ENCODE peak calls at places on chromosomes 5 and 9, in six cellular contexts. G is H9, J is neuronal stem cell, X is IMR-90, A is H1, O is mesenchymal stem cell. F is an unnamed sample.

GRCh38 chr5:173984218-173984617 is 4.8 kb upstream of the C5orf47 start:
- DNase-seq in G (peak; percentile 57), J (no peak), X (peak; percentile 28), A (no peak), O (peak; percentile 45), F (peak; percentile 32)

GRCh38 chr9:122506964-122507363 is 3.6 kb upstream of the OR1J2 start:
- DNase-seq in G (no peak), J (no peak), X (no peak), A (no peak), O (no peak), F (no peak)

GRCh38 chr9:97874617-97875016 is 21.6 kb downstream of the FOXE1 start:
- DNase-seq in G (no peak), J (no peak), X (no peak), A (no peak), O (no peak), F (no peak)

GRCh38 chr5:154221371-154221896 is 30.9 kb downstream of the GALNT10 start:
- DNase-seq in G (no peak), J (no peak), X (peak; percentile 89), A (no peak), O (peak; percentile 89), F (peak; percentile 8)

GRCh38 chr9:133362359-133363044 is 6.2 kb downstream of the SURF2 start:
- DNase-seq in G (no peak), J (no peak), X (no peak), A (no peak), O (no peak), F (no peak)

GRCh38 chr5:96868603-96869371 is 7.5 kb upstream of the ERAP2 start:
- DNase-seq in G (no peak), J (peak; percentile 30), X (peak; percentile 82), A (no peak), O (peak; percentile 72), F (peak; percentile 71)

GRCh38 chr9:92196909-92197308 is 81.7 kb upstream of the SPTLC1 start:
- DNase-seq in G (no peak), J (no peak), X (peak; percentile 65), A (no peak), O (peak; percentile 72), F (no peak)

GRCh38 chr9:77997611-77998349 is 33.8 kb downstream of the GNAQ start:
- DNase-seq in G (no peak), J (no peak), X (peak; percentile 34), A (no peak), O (peak; percentile 64), F (no peak)

GRCh38 chr5:170269579-170269978 is 28.0 kb downstream of the LCP2 start:
- DNase-seq in G (no peak), J (no peak), X (no peak), A (no peak), O (no peak), F (peak; percentile 31)

GRCh38 chr5:34854459-34855174 is 15.7 kb downstream of the TTC23L start:
- DNase-seq in G (no peak), J (peak; percentile 35), X (no peak), A (no peak), O (no peak), F (no peak)

GRCh38 chr5:150438873-150439546 is 10.5 kb downstream of the RPS14 start:
- DNase-seq in G (peak; percentile 79), J (no peak), X (no peak), A (no peak), O (peak; percentile 36), F (peak; percentile 50)

GRCh38 chr9:68599826-68600225 is 59.1 kb upstream of the TMEM252 start:
- DNase-seq in G (no peak), J (no peak), X (no peak), A (no peak), O (no peak), F (no peak)

GRCh38 chr9:71587576-71588362 is 180.5 kb downstream of the CEMIP2 start:
- DNase-seq in G (no peak), J (no peak), X (peak; percentile 53), A (no peak), O (peak; percentile 39), F (peak; percentile 75)

GRCh38 chr5:24791326-24791725 is 146.5 kb upstream of the CDH10 start:
- DNase-seq in G (no peak), J (no peak), X (no peak), A (no peak), O (no peak), F (no peak)
- H3K14ac ChIP-seq in G (no peak overlapping the region), J (no peak overlapping the region), X (no peak overlapping the region), A (no peak overlapping the region), O (no peak overlapping the region), F (no peak overlapping the region)

DNA sequence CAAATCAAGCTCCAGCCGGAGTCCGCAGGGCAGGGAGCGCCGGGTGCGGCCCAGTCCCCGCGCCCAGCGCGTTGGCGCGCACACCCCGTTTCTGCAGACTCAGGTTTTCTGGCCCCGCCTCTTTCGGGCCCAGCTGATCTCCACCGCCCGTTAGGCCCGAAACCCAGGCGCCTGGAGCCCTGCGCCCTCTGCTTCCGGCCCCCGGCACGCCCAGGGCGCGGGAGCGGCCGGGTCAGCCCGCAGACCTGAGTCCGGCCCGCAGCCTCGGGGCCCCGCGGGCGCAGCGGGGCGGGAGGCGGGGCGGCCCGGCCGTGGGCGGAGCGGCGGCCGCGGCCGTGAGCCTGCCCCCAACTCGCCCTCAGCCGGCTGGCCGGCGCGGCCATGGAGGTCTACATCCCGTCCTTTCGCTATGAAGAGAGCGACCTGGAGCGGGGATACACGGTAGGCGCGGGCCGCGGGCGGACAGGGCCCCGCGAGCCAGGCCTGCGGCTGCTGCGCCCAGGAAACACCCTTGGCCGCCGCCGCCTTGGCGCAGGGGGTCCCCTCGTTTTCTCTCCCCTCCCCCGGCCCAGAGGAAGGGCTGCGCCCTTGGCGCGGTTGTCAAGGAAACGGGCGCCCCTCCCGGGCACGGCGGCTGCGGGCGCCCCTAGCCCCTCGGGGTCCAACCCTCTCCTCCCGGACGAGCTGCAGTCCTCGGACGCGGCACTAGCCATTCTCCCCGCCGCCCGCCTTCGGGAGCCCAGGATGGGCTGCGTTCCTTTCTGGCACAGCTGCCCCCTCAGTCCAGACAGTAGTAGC is at the start of gene SNX24:
- DNase-seq in G (peak; percentile 87), J (peak; percentile 64), X (peak; percentile 56), A (peak; percentile 33), O (peak; percentile 71), F (peak; percentile 94)
- H3K18ac ChIP-seq in G (peak within 1 kb of the TSS; percentile 88), J (peak within 1 kb of the TSS; percentile 88), X (peak within 1 kb of the TSS; percentile 55), A (peak within 1 kb of the TSS; percentile 62), O (peak within 1 kb of the TSS; percentile 98), F (peak within 1 kb of the TSS; percentile 97)

GRCh38 chr9:2745560-2746380 is 28.5 kb downstream of the KCNV2 start:
- DNase-seq in G (no peak), J (peak; percentile 33), X (no peak), A (no peak), O (no peak), F (peak; percentile 38)

GRCh38 chr9:2742214-2742613 is 24.9 kb downstream of the KCNV2 start:
- DNase-seq in G (no peak), J (no peak), X (no peak), A (no peak), O (peak; percentile 91), F (peak; percentile 62)

GRCh38 chr9:2740616-2741015 is 23.3 kb downstream of the KCNV2 start:
- DNase-seq in G (no peak), J (no peak), X (peak; percentile 65), A (no peak), O (no peak), F (no peak)

GRCh38 chr9:2741441-2742158 is 24.3 kb downstream of the KCNV2 start:
- DNase-seq in G (no peak), J (no peak), X (no peak), A (no peak), O (peak; percentile 40), F (peak; percentile 79)

GRCh38 chr9:2743937-2744529 is 26.7 kb downstream of the KCNV2 start:
- DNase-seq in G (no peak), J (no peak), X (no peak), A (no peak), O (no peak), F (no peak)
- H4K91ac ChIP-seq in G (no peak overlapping the region), J (no peak overlapping the region), X (no peak overlapping the region), A (no peak overlapping the region), O (no peak overlapping the region), F (no peak overlapping the region)

GRCh38 chr9:81035601-81036000 is 653.7 kb downstream of the TLE1 start:
- DNase-seq in G (no peak), J (no peak), X (no peak), A (no peak), O (no peak), F (no peak)
- H3K14ac ChIP-seq in G (no peak overlapping the region), J (no peak overlapping the region), X (no peak overlapping the region), A (no peak overlapping the region), O (no peak overlapping the region), F (no peak overlapping the region)

DNA sequence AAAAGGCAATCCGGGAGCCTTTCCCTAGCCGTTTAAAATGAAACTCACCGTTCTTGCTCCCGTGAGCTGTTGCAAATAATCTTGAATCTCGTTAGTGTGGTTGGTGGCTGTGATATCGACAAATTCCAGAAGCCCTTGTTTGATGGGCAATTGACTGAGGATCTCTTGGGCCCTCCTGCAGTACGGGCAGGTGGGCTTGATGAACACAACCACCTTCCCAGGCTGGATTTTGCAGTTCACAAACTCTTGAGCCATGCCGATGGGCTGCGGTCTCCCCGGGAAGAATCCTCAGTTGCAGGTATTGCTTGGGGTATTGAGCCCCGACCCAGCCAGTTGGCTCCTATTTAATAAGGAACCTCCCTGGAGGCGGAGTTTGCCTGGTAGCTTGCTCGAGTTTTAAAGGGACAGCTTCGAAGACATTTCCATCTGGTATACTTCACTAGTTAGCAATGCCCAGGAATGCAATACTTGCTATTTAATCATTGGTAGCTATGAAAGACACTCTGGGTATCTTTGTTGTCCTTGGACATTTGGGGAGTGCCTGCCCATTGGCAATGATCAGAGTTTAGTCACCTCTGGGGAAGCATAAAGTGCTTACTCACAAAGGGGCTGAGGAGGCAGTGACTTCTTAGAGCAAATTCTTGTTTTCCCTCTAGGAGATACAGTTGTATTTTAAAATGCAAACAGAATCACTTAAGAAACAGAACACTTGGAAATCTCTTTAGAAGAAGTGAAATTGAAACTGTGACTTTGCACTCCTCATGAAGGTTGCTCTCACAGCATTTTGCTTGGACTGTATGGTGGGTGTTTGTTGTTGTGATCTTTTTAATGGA is at the start of gene GLRX:
- DNase-seq in G (peak; percentile 75), J (peak; percentile 42), X (peak; percentile 89), A (peak; percentile 47), O (peak; percentile 92), F (peak; percentile 81)
- H3K18ac ChIP-seq in G (no peak within 1 kb of the TSS), J (peak within 1 kb of the TSS; percentile 44), X (peak within 1 kb of the TSS; percentile 92), A (no peak within 1 kb of the TSS), O (peak within 1 kb of the TSS; percentile 99), F (no peak within 1 kb of the TSS)

GRCh38 chr9:486156-486555 is 271.5 kb downstream of the DOCK8 start:
- DNase-seq in G (no peak), J (no peak), X (no peak), A (no peak), O (no peak), F (no peak)

GRCh38 chr9:482736-483135 is 268.1 kb downstream of the DOCK8 start:
- DNase-seq in G (no peak), J (no peak), X (no peak), A (no peak), O (no peak), F (peak; percentile 65)

GRCh38 chr9:489198-490197 is 274.8 kb downstream of the DOCK8 start:
- DNase-seq in G (no peak), J (no peak), X (no peak), A (no peak), O (no peak), F (no peak)

GRCh38 chr9:488448-488847 is 273.8 kb downstream of the DOCK8 start:
- DNase-seq in G (no peak), J (no peak), X (no peak), A (no peak), O (no peak), F (no peak)

DNA sequence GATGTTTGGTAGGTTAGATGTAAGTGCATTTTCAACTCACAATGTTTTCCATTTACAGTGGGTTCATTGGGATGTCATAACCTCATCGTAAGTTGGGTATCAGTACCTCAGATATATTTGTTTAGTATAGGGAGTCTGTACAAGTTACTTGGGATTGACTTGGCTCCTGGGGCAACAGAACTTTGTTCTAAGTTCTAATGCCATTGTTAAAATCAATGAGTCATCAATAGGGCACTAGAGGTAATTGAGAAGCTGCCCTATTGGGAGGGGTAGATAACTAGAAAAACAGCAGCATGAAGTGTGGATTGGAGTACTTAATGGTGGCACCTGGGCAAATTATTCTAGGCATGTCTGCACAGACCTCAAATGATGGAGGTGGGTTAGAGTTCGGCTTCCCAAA is 272.8 kb downstream of the DOCK8 start:
- DNase-seq in G (no peak), J (no peak), X (no peak), A (no peak), O (no peak), F (no peak)
- H4K91ac ChIP-seq in G (no peak overlapping the region), J (no peak overlapping the region), X (no peak overlapping the region), A (no peak overlapping the region), O (no peak overlapping the region), F (no peak overlapping the region)